ENCODE peak calls at places on chromosomes 1 and 21, in nine cellular contexts. One of them, this sample, is unnamed.

GRCh38 chr1:203026666-203027663 is 674 bp downstream of the PPFIA4 start:
- DNase-seq in tibial nerve: no peak
- DNase-seq in tibial artery: no peak
- DNase-seq in lower lobe of right lung: no peak
- DNase-seq in neural progenitor cell: no peak
- DNase-seq in transverse colon: no peak
- DNase-seq in suprapubic skin: no peak
- DNase-seq in Panc1: no peak
- DNase-seq in lung: no peak
- DNase-seq in this sample: no peak

GRCh38 chr21:27426196-27426595 is 459.3 kb upstream of the ADAMTS5 start:
- DNase-seq in tibial artery: no peak
- DNase-seq in transverse colon: no peak
- DNase-seq in lower lobe of right lung: no peak
- DNase-seq in Panc1: no peak
- DNase-seq in lung: no peak
- DNase-seq in tibial nerve: no peak
- DNase-seq in neural progenitor cell: no peak
- DNase-seq in suprapubic skin: no peak
- DNase-seq in this sample: no peak

GRCh38 chr1:155255243-155256100 is at the start of gene ENTREP3:
- DNase-seq in tibial artery: peak
- DNase-seq in lower lobe of right lung: peak
- DNase-seq in Panc1: no peak
- DNase-seq in lung: peak
- DNase-seq in suprapubic skin: peak
- DNase-seq in tibial nerve: peak
- DNase-seq in neural progenitor cell: peak
- DNase-seq in transverse colon: peak
- DNase-seq in this sample: peak

GRCh38 chr1:241362350-241362749 is 5.3 kb upstream of the RGS7 start:
- DNase-seq in lower lobe of right lung: no peak
- DNase-seq in transverse colon: no peak
- DNase-seq in tibial artery: no peak
- DNase-seq in neural progenitor cell: no peak
- DNase-seq in lung: no peak
- DNase-seq in suprapubic skin: no peak
- DNase-seq in tibial nerve: no peak
- DNase-seq in Panc1: no peak
- DNase-seq in this sample: no peak

GRCh38 chr1:108704501-108704900 is 8.2 kb upstream of the FNDC7 start:
- DNase-seq in lower lobe of right lung: no peak
- DNase-seq in suprapubic skin: no peak
- DNase-seq in neural progenitor cell: no peak
- DNase-seq in transverse colon: no peak
- DNase-seq in Panc1: no peak
- DNase-seq in tibial artery: peak
- DNase-seq in tibial nerve: no peak
- DNase-seq in lung: no peak
- DNase-seq in this sample: no peak

GRCh38 chr1:12142141-12142823 is 24.5 kb upstream of the TNFRSF1B start:
- DNase-seq in suprapubic skin: no peak
- DNase-seq in lung: no peak
- DNase-seq in tibial nerve: no peak
- DNase-seq in neural progenitor cell: peak
- DNase-seq in Panc1: no peak
- DNase-seq in lower lobe of right lung: peak
- DNase-seq in transverse colon: no peak
- DNase-seq in tibial artery: no peak
- DNase-seq in this sample: no peak

GRCh38 chr1:51768971-51769601 is 109.4 kb downstream of the NRDC start:
- DNase-seq in tibial artery: no peak
- DNase-seq in transverse colon: peak
- DNase-seq in Panc1: peak
- DNase-seq in tibial nerve: no peak
- DNase-seq in suprapubic skin: no peak
- DNase-seq in neural progenitor cell: peak
- DNase-seq in lung: no peak
- DNase-seq in lower lobe of right lung: no peak
- DNase-seq in this sample: no peak

GRCh38 chr21:40153351-40153750 is 286.1 kb downstream of the PCP4 start:
- DNase-seq in neural progenitor cell: no peak
- DNase-seq in transverse colon: no peak
- DNase-seq in Panc1: no peak
- DNase-seq in tibial nerve: no peak
- DNase-seq in lower lobe of right lung: no peak
- DNase-seq in tibial artery: no peak
- DNase-seq in suprapubic skin: no peak
- DNase-seq in lung: no peak
- DNase-seq in this sample: no peak

GRCh38 chr1:182610606-182611194 is 6.5 kb upstream of the RGS16 start:
- DNase-seq in lower lobe of right lung: no peak
- DNase-seq in Panc1: no peak
- DNase-seq in lung: no peak
- DNase-seq in tibial artery: no peak
- DNase-seq in tibial nerve: no peak
- DNase-seq in neural progenitor cell: no peak
- DNase-seq in suprapubic skin: no peak
- DNase-seq in transverse colon: no peak
- DNase-seq in this sample: no peak

GRCh38 chr1:12184008-12184681 is 17.4 kb downstream of the TNFRSF1B start:
- DNase-seq in tibial nerve: peak
- DNase-seq in neural progenitor cell: peak
- DNase-seq in Panc1: no peak
- DNase-seq in suprapubic skin: peak
- DNase-seq in tibial artery: peak
- DNase-seq in lung: peak
- DNase-seq in transverse colon: peak
- DNase-seq in lower lobe of right lung: peak
- DNase-seq in this sample: no peak

GRCh38 chr21:38806153-38806941 is 618 bp downstream of the ETS2 start:
- DNase-seq in lower lobe of right lung: peak
- DNase-seq in lung: no peak
- DNase-seq in neural progenitor cell: peak
- DNase-seq in tibial nerve: no peak
- DNase-seq in suprapubic skin: no peak
- DNase-seq in Panc1: no peak
- DNase-seq in transverse colon: peak
- DNase-seq in tibial artery: no peak
- DNase-seq in this sample: no peak

DNA sequence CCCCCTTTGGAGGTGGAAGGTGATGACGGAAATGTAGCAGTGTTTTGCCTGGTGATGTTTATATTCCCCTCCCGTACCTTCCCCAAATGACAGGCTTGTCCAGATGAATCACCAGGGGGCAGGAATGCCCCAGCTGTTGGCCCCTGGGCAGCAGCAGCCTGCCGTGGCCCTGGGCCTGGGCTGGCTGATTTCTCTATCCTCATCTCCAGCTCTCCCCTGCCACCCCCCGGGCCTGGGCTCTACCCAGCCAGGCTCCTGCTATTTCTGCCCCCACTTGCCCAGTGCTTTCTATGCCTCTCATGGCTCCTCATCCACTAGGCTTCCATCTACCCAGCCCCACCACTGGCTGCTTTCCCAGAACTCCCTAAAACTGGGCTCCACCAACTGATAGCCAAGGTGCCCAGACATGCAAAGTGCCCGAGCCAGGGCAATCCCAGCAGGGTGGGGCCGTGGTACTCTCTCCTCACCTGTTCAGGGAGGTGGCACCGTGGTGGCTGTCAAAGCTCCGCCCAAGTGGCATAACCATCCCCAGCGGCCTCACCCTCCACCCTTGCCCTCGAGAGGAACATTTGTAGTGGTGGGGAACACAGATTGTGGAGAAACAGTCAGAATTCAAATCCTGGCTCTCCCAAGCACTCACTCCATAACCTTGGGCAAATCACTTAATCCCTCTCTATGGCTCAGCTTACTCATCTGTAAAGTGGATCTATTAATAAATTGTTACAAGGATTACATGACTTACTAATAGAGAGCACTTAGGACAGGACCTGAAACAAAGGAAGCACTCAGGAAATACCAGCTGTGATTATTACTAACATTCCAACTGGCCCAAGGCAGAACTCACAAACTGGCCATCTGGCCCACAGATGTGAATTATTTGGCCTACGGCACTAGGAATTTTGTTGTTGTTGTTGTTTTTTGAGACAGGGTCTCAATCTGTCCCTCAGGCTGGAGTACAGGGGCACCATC is 12.8 kb upstream of the ECE1 start:
- DNase-seq in lung: no peak
- DNase-seq in Panc1: no peak
- DNase-seq in neural progenitor cell: no peak
- DNase-seq in lower lobe of right lung: no peak
- DNase-seq in tibial artery: no peak
- DNase-seq in suprapubic skin: no peak
- DNase-seq in tibial nerve: no peak
- DNase-seq in transverse colon: peak
- DNase-seq in this sample: no peak
- TF ChIP-seq CTCF in lung: no peak
- TF ChIP-seq CTCF in Panc1: no peak
- TF ChIP-seq CTCF in neural progenitor cell: no peak
- TF ChIP-seq CTCF in lower lobe of right lung: no peak
- TF ChIP-seq CTCF in tibial artery: peak
- TF ChIP-seq CTCF in suprapubic skin: no peak
- TF ChIP-seq CTCF in tibial nerve: peak
- TF ChIP-seq CTCF in transverse colon: no peak
- TF ChIP-seq CTCF in this sample: no peak

GRCh38 chr1:45225598-45225997 is 19.2 kb upstream of the ZSWIM5 start:
- DNase-seq in transverse colon: no peak
- DNase-seq in Panc1: no peak
- DNase-seq in suprapubic skin: no peak
- DNase-seq in tibial artery: no peak
- DNase-seq in lower lobe of right lung: no peak
- DNase-seq in tibial nerve: no peak
- DNase-seq in lung: no peak
- DNase-seq in neural progenitor cell: no peak
- DNase-seq in this sample: no peak

GRCh38 chr1:45236136-45236535 is 29.7 kb upstream of the ZSWIM5 start:
- DNase-seq in transverse colon: no peak
- DNase-seq in tibial artery: no peak
- DNase-seq in neural progenitor cell: no peak
- DNase-seq in tibial nerve: no peak
- DNase-seq in Panc1: no peak
- DNase-seq in lower lobe of right lung: no peak
- DNase-seq in lung: no peak
- DNase-seq in suprapubic skin: no peak
- DNase-seq in this sample: no peak

DNA sequence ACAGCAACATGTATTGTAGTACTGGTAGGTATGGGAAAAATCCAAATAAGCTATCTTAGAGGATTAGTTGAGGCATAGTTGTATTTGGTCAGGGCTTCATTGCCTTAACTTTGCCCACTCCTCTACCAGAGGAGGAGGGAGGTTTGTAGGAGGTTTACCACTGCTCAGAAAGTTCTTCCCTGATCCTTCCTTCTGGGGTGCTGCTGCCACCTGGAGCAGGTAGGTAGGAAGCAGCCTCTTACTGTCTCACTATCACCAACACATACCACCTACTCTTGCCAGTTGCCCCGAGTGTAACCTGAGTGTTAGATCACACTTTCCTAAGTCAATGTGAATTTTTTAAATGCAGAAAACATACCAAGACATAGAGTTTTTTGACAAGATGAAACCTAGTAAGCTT is 24.1 kb upstream of the ZSWIM5 start:
- DNase-seq in suprapubic skin: no peak
- DNase-seq in tibial artery: no peak
- DNase-seq in transverse colon: peak
- DNase-seq in Panc1: no peak
- DNase-seq in lower lobe of right lung: no peak
- DNase-seq in lung: no peak
- DNase-seq in neural progenitor cell: no peak
- DNase-seq in tibial nerve: no peak
- DNase-seq in this sample: no peak
- TF ChIP-seq CTCF in suprapubic skin: no peak
- TF ChIP-seq CTCF in tibial artery: no peak
- TF ChIP-seq CTCF in transverse colon: peak
- TF ChIP-seq CTCF in Panc1: peak
- TF ChIP-seq CTCF in lower lobe of right lung: no peak
- TF ChIP-seq CTCF in lung: no peak
- TF ChIP-seq CTCF in neural progenitor cell: peak
- TF ChIP-seq CTCF in tibial nerve: no peak
- TF ChIP-seq CTCF in this sample: no peak

GRCh38 chr1:230728710-230729392 is 14.9 kb upstream of the AGT start:
- DNase-seq in suprapubic skin: no peak
- DNase-seq in Panc1: no peak
- DNase-seq in tibial artery: no peak
- DNase-seq in tibial nerve: no peak
- DNase-seq in transverse colon: peak
- DNase-seq in lower lobe of right lung: no peak
- DNase-seq in lung: no peak
- DNase-seq in neural progenitor cell: no peak
- DNase-seq in this sample: no peak
- TF ChIP-seq CTCF in suprapubic skin: no peak
- TF ChIP-seq CTCF in Panc1: no peak
- TF ChIP-seq CTCF in tibial artery: no peak
- TF ChIP-seq CTCF in tibial nerve: no peak
- TF ChIP-seq CTCF in transverse colon: no peak
- TF ChIP-seq CTCF in lower lobe of right lung: no peak
- TF ChIP-seq CTCF in lung: no peak
- TF ChIP-seq CTCF in neural progenitor cell: no peak
- TF ChIP-seq CTCF in this sample: no peak

DNA sequence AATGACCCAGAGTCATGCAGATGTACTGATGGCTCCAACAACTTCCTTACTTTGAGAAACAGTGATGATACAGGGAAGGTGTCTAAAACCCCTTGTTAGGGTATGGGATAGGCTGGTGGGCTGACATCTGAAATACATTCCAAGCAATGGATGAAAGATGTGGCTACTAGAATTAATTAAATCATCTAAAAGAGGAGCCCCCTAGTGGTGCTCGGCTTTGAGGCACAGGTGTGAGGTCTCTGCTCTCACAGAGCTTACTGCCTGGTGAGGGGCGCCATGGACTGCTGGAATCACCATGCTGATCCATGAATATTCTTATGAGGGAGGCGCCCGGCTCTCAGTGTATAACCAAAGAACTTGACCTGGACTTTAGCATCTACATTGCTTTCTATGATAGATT is 48.5 kb downstream of the GNG4 start:
- DNase-seq in tibial nerve: no peak
- DNase-seq in Panc1: no peak
- DNase-seq in lung: no peak
- DNase-seq in lower lobe of right lung: no peak
- DNase-seq in tibial artery: no peak
- DNase-seq in transverse colon: no peak
- DNase-seq in neural progenitor cell: peak
- DNase-seq in suprapubic skin: no peak
- DNase-seq in this sample: no peak
- TF ChIP-seq CTCF in tibial nerve: no peak
- TF ChIP-seq CTCF in Panc1: peak
- TF ChIP-seq CTCF in lung: no peak
- TF ChIP-seq CTCF in lower lobe of right lung: peak
- TF ChIP-seq CTCF in tibial artery: no peak
- TF ChIP-seq CTCF in transverse colon: no peak
- TF ChIP-seq CTCF in neural progenitor cell: peak
- TF ChIP-seq CTCF in suprapubic skin: peak
- TF ChIP-seq CTCF in this sample: peak

DNA sequence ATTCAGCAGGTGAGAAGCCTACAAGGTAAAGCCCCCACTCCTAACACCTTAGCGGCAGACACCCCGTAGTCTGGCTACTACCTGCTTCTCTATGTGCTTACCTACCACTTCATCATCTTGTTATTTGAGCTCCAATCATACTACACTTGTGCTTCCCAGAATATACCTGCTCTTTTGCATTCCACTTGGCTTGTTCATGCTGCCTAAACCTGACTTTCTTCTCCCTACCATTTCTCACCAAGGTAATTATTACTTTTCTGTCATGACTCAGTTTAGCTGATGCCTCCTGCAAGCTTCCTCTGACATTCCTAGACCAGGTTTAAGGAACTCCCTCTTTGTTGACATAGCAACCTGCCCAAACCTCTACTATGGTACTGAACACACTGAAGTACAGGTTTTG is 495.6 kb upstream of the C1orf87 start:
- DNase-seq in tibial nerve: no peak
- DNase-seq in lung: no peak
- DNase-seq in transverse colon: no peak
- DNase-seq in lower lobe of right lung: no peak
- DNase-seq in tibial artery: no peak
- DNase-seq in Panc1: no peak
- DNase-seq in neural progenitor cell: no peak
- DNase-seq in suprapubic skin: no peak
- DNase-seq in this sample: no peak
- TF ChIP-seq CTCF in tibial nerve: no peak
- TF ChIP-seq CTCF in lung: no peak
- TF ChIP-seq CTCF in transverse colon: no peak
- TF ChIP-seq CTCF in lower lobe of right lung: no peak
- TF ChIP-seq CTCF in tibial artery: no peak
- TF ChIP-seq CTCF in Panc1: no peak
- TF ChIP-seq CTCF in neural progenitor cell: no peak
- TF ChIP-seq CTCF in suprapubic skin: no peak
- TF ChIP-seq CTCF in this sample: no peak

This sample was measured in type B pancreatic cell.